ENCODE peak calls at places on chromosomes 12 and 14, in ten cellular contexts. One of them, this sample, is unnamed.

GRCh38 chr14:97298331-97298730 is 501.1 kb downstream of the VRK1 start:
- DNase-seq in GM12865: no peak
- DNase-seq in iPS DF 6.9: no peak
- DNase-seq in effector memory CD4-positive, alpha-beta T cell: no peak
- DNase-seq in breast epithelium: no peak
- DNase-seq in lung: no peak
- DNase-seq in AG09309: no peak
- DNase-seq in hepatocyte: no peak
- DNase-seq in heart left ventricle: no peak
- DNase-seq in HFF-Myc: no peak
- DNase-seq in this sample: peak

GRCh38 chr14:59481407-59482119 is 2.6 kb downstream of the L3HYPDH start:
- DNase-seq in GM12865: no peak
- DNase-seq in iPS DF 6.9: no peak
- DNase-seq in effector memory CD4-positive, alpha-beta T cell: no peak
- DNase-seq in breast epithelium: no peak
- DNase-seq in lung: no peak
- DNase-seq in AG09309: no peak
- DNase-seq in hepatocyte: no peak
- DNase-seq in heart left ventricle: no peak
- DNase-seq in HFF-Myc: no peak
- DNase-seq in this sample: no peak

GRCh38 chr12:57737467-57738141 is 938 bp downstream of the AGAP2 start:
- DNase-seq in GM12865: no peak
- DNase-seq in iPS DF 6.9: no peak
- DNase-seq in effector memory CD4-positive, alpha-beta T cell: no peak
- DNase-seq in breast epithelium: no peak
- DNase-seq in lung: no peak
- DNase-seq in AG09309: no peak
- DNase-seq in hepatocyte: peak
- DNase-seq in heart left ventricle: peak
- DNase-seq in HFF-Myc: no peak
- DNase-seq in this sample: peak

GRCh38 chr12:42039146-42039545 is 105.5 kb downstream of the GXYLT1 start:
- DNase-seq in GM12865: no peak
- DNase-seq in iPS DF 6.9: no peak
- DNase-seq in effector memory CD4-positive, alpha-beta T cell: no peak
- DNase-seq in breast epithelium: no peak
- DNase-seq in lung: no peak
- DNase-seq in AG09309: peak
- DNase-seq in hepatocyte: no peak
- DNase-seq in heart left ventricle: no peak
- DNase-seq in HFF-Myc: peak
- DNase-seq in this sample: peak

GRCh38 chr12:53757095-53757770 is 5.5 kb upstream of the CISTR start:
- DNase-seq in GM12865: peak
- DNase-seq in iPS DF 6.9: peak
- DNase-seq in effector memory CD4-positive, alpha-beta T cell: peak
- DNase-seq in breast epithelium: peak
- DNase-seq in lung: peak
- DNase-seq in AG09309: no peak
- DNase-seq in hepatocyte: peak
- DNase-seq in heart left ventricle: peak
- DNase-seq in HFF-Myc: no peak
- DNase-seq in this sample: peak

GRCh38 chr12:68462799-68463198 is 130.6 kb upstream of the MDM1 start:
- DNase-seq in GM12865: peak
- DNase-seq in iPS DF 6.9: no peak
- DNase-seq in effector memory CD4-positive, alpha-beta T cell: no peak
- DNase-seq in breast epithelium: no peak
- DNase-seq in lung: no peak
- DNase-seq in AG09309: no peak
- DNase-seq in hepatocyte: no peak
- DNase-seq in heart left ventricle: no peak
- DNase-seq in HFF-Myc: no peak
- DNase-seq in this sample: no peak

GRCh38 chr14:58491593-58491992 is 64.1 kb downstream of the KIAA0586 start:
- DNase-seq in GM12865: no peak
- DNase-seq in iPS DF 6.9: no peak
- DNase-seq in effector memory CD4-positive, alpha-beta T cell: no peak
- DNase-seq in breast epithelium: no peak
- DNase-seq in lung: no peak
- DNase-seq in AG09309: peak
- DNase-seq in hepatocyte: no peak
- DNase-seq in heart left ventricle: no peak
- DNase-seq in HFF-Myc: no peak
- DNase-seq in this sample: no peak

GRCh38 chr12:118063567-118064391 is 2.8 kb upstream of the WSB2 start:
- DNase-seq in GM12865: no peak
- DNase-seq in iPS DF 6.9: no peak
- DNase-seq in effector memory CD4-positive, alpha-beta T cell: no peak
- DNase-seq in breast epithelium: no peak
- DNase-seq in lung: no peak
- DNase-seq in AG09309: no peak
- DNase-seq in hepatocyte: peak
- DNase-seq in heart left ventricle: no peak
- DNase-seq in HFF-Myc: no peak
- DNase-seq in this sample: no peak

GRCh38 chr14:63678538-63678937 is 36.9 kb upstream of the WDR89 start:
- DNase-seq in GM12865: no peak
- DNase-seq in iPS DF 6.9: no peak
- DNase-seq in effector memory CD4-positive, alpha-beta T cell: no peak
- DNase-seq in breast epithelium: no peak
- DNase-seq in lung: no peak
- DNase-seq in AG09309: no peak
- DNase-seq in hepatocyte: no peak
- DNase-seq in heart left ventricle: no peak
- DNase-seq in HFF-Myc: no peak
- DNase-seq in this sample: no peak

GRCh38 chr14:30621354-30621953 is 665 bp upstream of the SCFD1 start:
- DNase-seq in GM12865: peak
- DNase-seq in iPS DF 6.9: no peak
- DNase-seq in effector memory CD4-positive, alpha-beta T cell: peak
- DNase-seq in breast epithelium: no peak
- DNase-seq in lung: no peak
- DNase-seq in AG09309: no peak
- DNase-seq in hepatocyte: peak
- DNase-seq in heart left ventricle: peak
- DNase-seq in HFF-Myc: no peak
- DNase-seq in this sample: peak

GRCh38 chr12:51590347-51591019 is 550 bp upstream of the SCN8A start:
- DNase-seq in GM12865: peak
- DNase-seq in iPS DF 6.9: peak
- DNase-seq in effector memory CD4-positive, alpha-beta T cell: peak
- DNase-seq in breast epithelium: no peak
- DNase-seq in lung: no peak
- DNase-seq in AG09309: peak
- DNase-seq in hepatocyte: peak
- DNase-seq in heart left ventricle: peak
- DNase-seq in HFF-Myc: no peak
- DNase-seq in this sample: peak

GRCh38 chr14:73620268-73620667 is 8.0 kb downstream of the ACOT6 start:
- DNase-seq in GM12865: no peak
- DNase-seq in iPS DF 6.9: no peak
- DNase-seq in effector memory CD4-positive, alpha-beta T cell: no peak
- DNase-seq in breast epithelium: no peak
- DNase-seq in lung: no peak
- DNase-seq in AG09309: no peak
- DNase-seq in hepatocyte: no peak
- DNase-seq in heart left ventricle: no peak
- DNase-seq in HFF-Myc: no peak
- DNase-seq in this sample: no peak

GRCh38 chr12:67441736-67442346 is 172.7 kb downstream of the CAND1 start:
- DNase-seq in GM12865: peak
- DNase-seq in iPS DF 6.9: peak
- DNase-seq in effector memory CD4-positive, alpha-beta T cell: peak
- DNase-seq in breast epithelium: peak
- DNase-seq in lung: peak
- DNase-seq in AG09309: peak
- DNase-seq in hepatocyte: peak
- DNase-seq in heart left ventricle: peak
- DNase-seq in HFF-Myc: no peak
- DNase-seq in this sample: peak

GRCh38 chr12:2267624-2268477 is 215.1 kb downstream of the CACNA1C start:
- DNase-seq in GM12865: no peak
- DNase-seq in iPS DF 6.9: no peak
- DNase-seq in effector memory CD4-positive, alpha-beta T cell: no peak
- DNase-seq in breast epithelium: peak
- DNase-seq in lung: no peak
- DNase-seq in AG09309: no peak
- DNase-seq in hepatocyte: peak
- DNase-seq in heart left ventricle: no peak
- DNase-seq in HFF-Myc: no peak
- DNase-seq in this sample: no peak

GRCh38 chr14:99688210-99688581 is 4.1 kb downstream of the CYP46A1 start:
- DNase-seq in GM12865: no peak
- DNase-seq in iPS DF 6.9: no peak
- DNase-seq in effector memory CD4-positive, alpha-beta T cell: no peak
- DNase-seq in breast epithelium: peak
- DNase-seq in lung: no peak
- DNase-seq in AG09309: no peak
- DNase-seq in hepatocyte: no peak
- DNase-seq in heart left ventricle: no peak
- DNase-seq in HFF-Myc: no peak
- DNase-seq in this sample: no peak

GRCh38 chr14:105207460-105207901 is 26.4 kb upstream of the NUDT14 start:
- DNase-seq in GM12865: no peak
- DNase-seq in iPS DF 6.9: no peak
- DNase-seq in effector memory CD4-positive, alpha-beta T cell: no peak
- DNase-seq in breast epithelium: no peak
- DNase-seq in lung: no peak
- DNase-seq in AG09309: no peak
- DNase-seq in hepatocyte: no peak
- DNase-seq in heart left ventricle: no peak
- DNase-seq in HFF-Myc: no peak
- DNase-seq in this sample: peak

GRCh38 chr14:104633276-104633861 is 28.8 kb upstream of the TMEM179 start:
- DNase-seq in GM12865: no peak
- DNase-seq in iPS DF 6.9: no peak
- DNase-seq in effector memory CD4-positive, alpha-beta T cell: no peak
- DNase-seq in breast epithelium: no peak
- DNase-seq in lung: no peak
- DNase-seq in AG09309: no peak
- DNase-seq in hepatocyte: no peak
- DNase-seq in heart left ventricle: no peak
- DNase-seq in HFF-Myc: no peak
- DNase-seq in this sample: no peak

GRCh38 chr14:22544881-22545420 is 44.1 kb downstream of the DAD1 start:
- DNase-seq in GM12865: no peak
- DNase-seq in iPS DF 6.9: no peak
- DNase-seq in effector memory CD4-positive, alpha-beta T cell: no peak
- DNase-seq in breast epithelium: no peak
- DNase-seq in lung: no peak
- DNase-seq in AG09309: no peak
- DNase-seq in hepatocyte: no peak
- DNase-seq in heart left ventricle: no peak
- DNase-seq in HFF-Myc: no peak
- DNase-seq in this sample: peak
- H3K4me3 ChIP-seq in GM12865: no peak
- H3K4me3 ChIP-seq in iPS DF 6.9: no peak
- H3K4me3 ChIP-seq in effector memory CD4-positive, alpha-beta T cell: peak
- H3K4me3 ChIP-seq in breast epithelium: no peak
- H3K4me3 ChIP-seq in lung: no peak
- H3K4me3 ChIP-seq in AG09309: no peak
- H3K4me3 ChIP-seq in hepatocyte: no peak
- H3K4me3 ChIP-seq in heart left ventricle: no peak
- H3K4me3 ChIP-seq in HFF-Myc: no peak
- H3K4me3 ChIP-seq in this sample: no peak

GRCh38 chr12:81211306-81211705 is 133.4 kb downstream of the ACSS3 start:
- DNase-seq in GM12865: no peak
- DNase-seq in iPS DF 6.9: no peak
- DNase-seq in effector memory CD4-positive, alpha-beta T cell: no peak
- DNase-seq in breast epithelium: no peak
- DNase-seq in lung: no peak
- DNase-seq in AG09309: no peak
- DNase-seq in hepatocyte: no peak
- DNase-seq in heart left ventricle: no peak
- DNase-seq in HFF-Myc: no peak
- DNase-seq in this sample: peak
- H3K4me3 ChIP-seq in GM12865: no peak
- H3K4me3 ChIP-seq in iPS DF 6.9: no peak
- H3K4me3 ChIP-seq in effector memory CD4-positive, alpha-beta T cell: no peak
- H3K4me3 ChIP-seq in breast epithelium: no peak
- H3K4me3 ChIP-seq in lung: no peak
- H3K4me3 ChIP-seq in AG09309: no peak
- H3K4me3 ChIP-seq in hepatocyte: no peak
- H3K4me3 ChIP-seq in heart left ventricle: no peak
- H3K4me3 ChIP-seq in HFF-Myc: no peak
- H3K4me3 ChIP-seq in this sample: no peak

GRCh38 chr12:131736807-131737484 is 26.1 kb downstream of the SFSWAP start:
- DNase-seq in GM12865: no peak
- DNase-seq in iPS DF 6.9: no peak
- DNase-seq in effector memory CD4-positive, alpha-beta T cell: no peak
- DNase-seq in breast epithelium: no peak
- DNase-seq in lung: peak
- DNase-seq in AG09309: no peak
- DNase-seq in hepatocyte: peak
- DNase-seq in heart left ventricle: no peak
- DNase-seq in HFF-Myc: no peak
- DNase-seq in this sample: no peak
- H3K4me3 ChIP-seq in GM12865: no peak
- H3K4me3 ChIP-seq in iPS DF 6.9: no peak
- H3K4me3 ChIP-seq in effector memory CD4-positive, alpha-beta T cell: no peak
- H3K4me3 ChIP-seq in breast epithelium: no peak
- H3K4me3 ChIP-seq in lung: no peak
- H3K4me3 ChIP-seq in AG09309: no peak
- H3K4me3 ChIP-seq in hepatocyte: no peak
- H3K4me3 ChIP-seq in heart left ventricle: no peak
- H3K4me3 ChIP-seq in HFF-Myc: no peak
- H3K4me3 ChIP-seq in this sample: no peak

GRCh38 chr14:77036484-77037337 is 8.2 kb upstream of the IRF2BPL start:
- DNase-seq in GM12865: peak
- DNase-seq in iPS DF 6.9: no peak
- DNase-seq in effector memory CD4-positive, alpha-beta T cell: no peak
- DNase-seq in breast epithelium: no peak
- DNase-seq in lung: no peak
- DNase-seq in AG09309: no peak
- DNase-seq in hepatocyte: no peak
- DNase-seq in heart left ventricle: no peak
- DNase-seq in HFF-Myc: no peak
- DNase-seq in this sample: no peak
- H3K4me3 ChIP-seq in GM12865: no peak
- H3K4me3 ChIP-seq in iPS DF 6.9: no peak
- H3K4me3 ChIP-seq in effector memory CD4-positive, alpha-beta T cell: no peak
- H3K4me3 ChIP-seq in breast epithelium: no peak
- H3K4me3 ChIP-seq in lung: no peak
- H3K4me3 ChIP-seq in AG09309: no peak
- H3K4me3 ChIP-seq in hepatocyte: no peak
- H3K4me3 ChIP-seq in heart left ventricle: no peak
- H3K4me3 ChIP-seq in HFF-Myc: no peak
- H3K4me3 ChIP-seq in this sample: no peak